ENCODE peak calls at places on chromosomes 13 and 19, in five cellular contexts. M is K562, Z is A549, E is GM12878, K is H1. L is an unnamed sample. For H3K4me1, the result is how much of the 10 kb centered on the place peaks cover.

GRCh38 chr13:97254809-97255208 is 32.7 kb downstream of the MBNL2 start:
- DNase-seq in Z (no peak), M (no peak), K (no peak), E (no peak), L (no peak)

GRCh38 chr13:33299626-33300025 is 14.1 kb upstream of the STARD13 start:
- DNase-seq in K (no peak), M (no peak), E (no peak), Z (no peak), L (no peak)

GRCh38 chr13:68056816-68057710 is 826.9 kb upstream of the PCDH9 start:
- DNase-seq in E (no peak), M (no peak), K (no peak), Z (peak), L (peak)

GRCh38 chr13:74570834-74571233 is 436.6 kb upstream of the KLF12 start:
- DNase-seq in Z (no peak), M (no peak), E (no peak), K (no peak), L (no peak)

GRCh38 chr19:12913011-12913561 is 6.0 kb downstream of the SYCE2 start:
- DNase-seq in Z (no peak), E (no peak), M (peak), K (no peak), L (peak)

GRCh38 chr13:46615888-46616531 is 63.0 kb downstream of the LRCH1 start:
- DNase-seq in E (no peak), M (no peak), K (no peak), Z (no peak), L (no peak)

GRCh38 chr19:54462072-54462712 is 1.4 kb downstream of the LENG9 start:
- DNase-seq in M (no peak), E (no peak), Z (no peak), K (no peak), L (no peak)

GRCh38 chr13:73167046-73167820 is 108.4 kb downstream of the KLF5 start:
- DNase-seq in K (no peak), E (no peak), M (no peak), Z (no peak), L (no peak)

GRCh38 chr19:7888145-7888825 is at the start of gene LRRC8E:
- DNase-seq in K (no peak), E (no peak), Z (peak), M (peak), L (peak)

GRCh38 chr13:75986818-75987217 is 350.7 kb downstream of the LMO7 start:
- DNase-seq in Z (no peak), K (no peak), E (peak), M (no peak), L (no peak)

GRCh38 chr19:31253816-31254551 is 95.3 kb downstream of the TSHZ3 start:
- DNase-seq in K (no peak), M (no peak), E (no peak), Z (no peak), L (no peak)

GRCh38 chr19:38862321-38863059 is 12.7 kb upstream of the HNRNPL start:
- DNase-seq in K (no peak), E (no peak), M (peak), Z (no peak), L (no peak)

GRCh38 chr19:51439021-51439465 is 19.2 kb downstream of the SIGLEC8 start:
- DNase-seq in M (peak), Z (no peak), E (no peak), K (no peak), L (peak)

GRCh38 chr13:95627590-95627989 is 16.9 kb downstream of the DZIP1 start:
- DNase-seq in M (no peak), E (no peak), K (no peak), Z (no peak), L (no peak)

GRCh38 chr13:19910336-19911072 is 47.1 kb upstream of the ZMYM5 start:
- DNase-seq in K (no peak), E (no peak), Z (peak), M (no peak), L (no peak)

GRCh38 chr13:74838096-74838495 is 643.9 kb downstream of the TBC1D4 start:
- DNase-seq in M (no peak), K (no peak), E (no peak), Z (no peak), L (no peak)

GRCh38 chr19:29547361-29547960 is 21.7 kb downstream of the VSTM2B start:
- DNase-seq in M (no peak), Z (no peak), E (no peak), K (no peak), L (no peak)

GRCh38 chr13:70736622-70737317 is 628.5 kb upstream of the KLHL1 start:
- DNase-seq in Z (no peak), K (no peak), M (no peak), E (no peak), L (no peak)

GRCh38 chr19:18659281-18660050 is 22.6 kb downstream of the KLHL26 start:
- DNase-seq in M (no peak), Z (no peak), E (no peak), K (no peak), L (no peak)

GRCh38 chr19:51325161-51325979 is 13.9 kb downstream of the IGLON5 start:
- DNase-seq in K (no peak), M (no peak), E (no peak), Z (no peak), L (no peak)

GRCh38 chr19:46813570-46814358 is 25.4 kb upstream of the SLC1A5 start:
- DNase-seq in E (no peak), K (no peak), M (no peak), Z (peak), L (peak)

GRCh38 chr13:100848304-100848703 is 173.7 kb upstream of the TMTC4 start:
- DNase-seq in K (no peak), Z (no peak), M (no peak), E (no peak), L (no peak)

GRCh38 chr13:47650221-47650620 is 350.9 kb downstream of the SUCLA2 start:
- DNase-seq in Z (no peak), E (no peak), M (no peak), K (no peak), L (no peak)

GRCh38 chr19:18418034-18418724 is 1.0 kb upstream of the SSBP4 start:
- DNase-seq in M (peak), E (no peak), Z (no peak), K (no peak), L (no peak)

GRCh38 chr13:44199627-44200207 is 173.9 kb upstream of the SERP2 start:
- DNase-seq in M (no peak), Z (no peak), E (no peak), K (no peak), L (no peak)

GRCh38 chr19:49347835-49348234 is 12.6 kb downstream of the CD37 start:
- DNase-seq in M (peak), K (no peak), E (no peak), Z (peak), L (peak)

GRCh38 chr19:42412223-42412622 is 15.0 kb downstream of the LIPE start:
- DNase-seq in E (no peak), M (no peak), K (no peak), Z (no peak), L (no peak)

GRCh38 chr13:46126552-46127171 is 21.8 kb upstream of the CPB2 start:
- DNase-seq in M (peak), K (peak), Z (peak), E (no peak), L (peak)

GRCh38 chr19:17234911-17235617 is 9.0 kb downstream of the OCEL1 start:
- DNase-seq in M (peak), K (no peak), Z (no peak), E (no peak), L (no peak)

GRCh38 chr19:5957132-5957531 is 20.8 kb downstream of the RANBP3 start:
- DNase-seq in M (no peak), Z (no peak), E (no peak), K (no peak), L (no peak)

GRCh38 chr19:18932216-18932841 is 8.7 kb downstream of the HOMER3 start:
- DNase-seq in E (no peak), K (peak), Z (peak), M (peak), L (no peak)

GRCh38 chr19:17787274-17787913 is 7.5 kb upstream of the B3GNT3 start:
- DNase-seq in M (no peak), Z (no peak), E (no peak), K (no peak), L (no peak)

GRCh38 chr19:17648097-17648660 is 40.0 kb downstream of the UNC13A start:
- DNase-seq in K (no peak), E (no peak), M (peak), Z (no peak), L (no peak)

GRCh38 chr13:101454767-101455166 is 2.3 kb downstream of the ITGBL1 start:
- DNase-seq in K (no peak), Z (no peak), E (no peak), M (no peak), L (no peak)

GRCh38 chr13:114130708-114131580 is 1.5 kb downstream of the RASA3 start:
- DNase-seq in K (no peak), E (no peak), Z (peak), M (peak), L (no peak)

GRCh38 chr13:41700790-41701310 is 243.5 kb downstream of the RGCC start:
- DNase-seq in K (no peak), Z (no peak), E (no peak), M (peak), L (no peak)

GRCh38 chr19:12350890-12351197 is 14.6 kb downstream of the ZNF442 start:
- DNase-seq in E (no peak), Z (no peak), K (no peak), M (no peak), L (no peak)

GRCh38 chr13:88800505-88800904 is 1129.3 kb downstream of the SLITRK5 start:
- DNase-seq in Z (no peak), E (no peak), M (no peak), K (no peak), L (no peak)

GRCh38 chr13:41418027-41418426 is 39.3 kb upstream of the RGCC start:
- DNase-seq in M (no peak), Z (no peak), E (no peak), K (no peak), L (no peak)

GRCh38 chr19:47230122-47230920 is 678 bp downstream of the BBC3 start:
- DNase-seq in Z (no peak), K (no peak), M (peak), E (no peak), L (peak)

GRCh38 chr19:10427169-10427568 is 6.8 kb downstream of the PDE4A start:
- DNase-seq in M (no peak), E (no peak), Z (no peak), K (no peak), L (no peak)
- H3K4me1 ChIP-seq in M (half or more), E (half or more), Z (under half), K (under half), L (under half)

DNA sequence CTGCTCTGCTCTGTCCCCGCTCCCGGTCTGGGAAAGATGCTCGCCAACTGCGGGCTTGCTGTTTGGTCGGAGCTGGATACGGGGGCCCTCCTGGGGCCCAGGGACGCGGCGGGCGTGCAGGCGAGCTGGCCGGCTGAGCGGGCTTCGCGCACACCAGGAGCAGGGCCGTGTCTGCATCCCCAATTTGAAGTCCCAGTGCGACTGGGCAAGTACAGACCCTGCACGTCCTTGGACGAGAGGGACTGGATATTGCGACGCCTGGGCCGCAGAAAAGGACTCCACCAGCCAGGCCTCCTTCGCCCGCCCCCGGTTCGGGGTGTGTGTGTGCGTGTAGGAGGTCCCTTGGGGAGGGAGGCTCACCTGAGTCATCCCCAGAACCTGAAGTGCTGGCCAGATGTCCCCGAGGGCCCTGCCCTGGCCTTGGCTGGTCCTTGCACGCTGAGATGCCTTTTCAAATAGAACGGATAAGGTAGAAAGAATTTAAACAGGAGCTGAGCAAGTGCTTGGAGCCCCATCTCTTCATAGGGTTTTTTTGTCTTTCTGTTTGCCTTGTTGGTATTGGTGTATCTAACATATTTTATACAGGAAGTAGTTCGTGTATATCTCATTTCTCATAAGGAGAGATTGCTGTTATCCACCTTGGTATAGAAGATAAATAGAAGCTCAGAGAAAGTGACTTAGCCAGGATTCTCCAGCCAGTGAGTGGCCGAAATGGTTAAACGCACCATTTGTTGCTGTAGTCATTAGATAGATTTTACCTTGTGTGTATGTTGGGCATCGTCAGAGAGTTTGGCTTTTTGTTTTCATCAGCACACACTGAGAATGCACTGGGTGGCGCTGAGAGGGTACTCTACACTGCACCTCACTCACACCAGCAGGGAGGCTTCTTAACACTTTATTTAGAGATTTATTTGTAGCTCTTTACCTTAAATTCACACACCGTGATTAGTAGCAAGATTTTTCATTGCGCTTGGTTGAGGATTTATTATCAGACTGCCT is 1.1 kb downstream of the NAXD start:
- DNase-seq in K (no peak), E (no peak), M (peak), Z (peak), L (peak)
- TF ChIP-seq HDAC2 in K (no peak), E (no peak), M (no peak), Z (no peak), L (no peak)

DNA sequence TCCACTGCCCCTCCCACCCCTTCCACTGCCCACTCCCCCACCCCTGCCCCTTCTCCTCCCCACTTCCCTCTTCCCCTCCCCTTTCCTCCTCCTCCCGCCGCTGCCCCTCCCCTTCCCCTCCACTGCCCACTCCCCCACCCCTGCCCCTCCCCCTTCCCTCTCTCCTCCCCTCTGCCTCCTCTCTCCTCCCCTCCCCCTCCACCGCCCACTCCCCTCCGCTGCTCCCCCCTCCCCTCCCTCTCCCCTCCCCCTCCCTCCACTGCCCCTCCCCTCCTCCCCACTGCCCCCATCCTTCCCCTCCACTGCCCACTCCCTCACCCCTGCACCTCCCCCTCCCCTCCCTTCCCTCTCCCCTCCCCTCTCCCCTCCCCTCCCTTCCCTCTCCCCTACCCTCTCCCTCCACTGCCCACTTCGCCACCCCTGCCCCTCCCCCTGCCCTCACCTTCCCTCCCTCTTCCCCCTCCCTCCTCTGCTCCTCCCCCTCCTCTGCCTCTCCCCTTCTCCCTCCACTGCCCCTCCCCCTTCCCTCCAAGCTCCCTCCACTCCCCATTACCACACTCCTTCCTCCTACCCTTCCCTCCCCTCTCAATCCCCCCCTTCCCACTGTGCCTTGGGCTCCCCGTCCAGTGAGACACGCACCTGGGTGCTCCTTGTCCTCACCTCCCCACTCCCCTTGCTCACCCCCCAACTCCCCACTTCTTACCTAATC is 21.9 kb downstream of the ATP8B3 start:
- DNase-seq in E (no peak), M (no peak), K (no peak), Z (no peak), L (no peak)
- H3K4me1 ChIP-seq in E (under half), M (under half), K (under half), Z (under half), L (under half)

DNA sequence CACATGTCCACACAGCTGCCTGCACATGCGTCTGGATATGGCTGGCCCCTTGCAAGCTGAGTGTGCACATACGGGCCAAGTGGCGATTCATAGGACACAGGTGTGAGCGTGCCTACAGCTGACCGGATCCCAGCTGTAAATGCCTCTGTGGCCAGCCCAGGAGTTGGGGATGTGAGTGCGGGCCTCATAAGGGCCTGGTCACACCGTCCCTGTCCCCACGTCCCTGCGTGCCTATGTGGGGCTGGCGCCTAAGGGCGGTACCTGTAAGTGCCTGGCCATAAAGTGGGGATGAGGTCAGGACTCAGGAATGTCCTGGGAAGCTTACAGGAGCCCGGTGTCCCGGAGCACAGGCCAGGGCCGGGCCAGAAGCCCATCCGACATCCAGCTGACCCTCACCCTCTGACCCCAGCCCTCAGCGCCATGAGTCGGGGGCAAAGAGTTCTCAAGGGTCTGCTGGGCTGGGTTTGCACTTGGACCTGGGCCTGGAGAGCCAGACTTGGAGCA is 1.3 kb upstream of the ARHGAP45 start:
- DNase-seq in M (no peak), K (no peak), Z (no peak), E (no peak), L (no peak)
- TF ChIP-seq HDAC2 in M (no peak), K (no peak), Z (no peak), E (no peak), L (no peak)

GRCh38 chr19:4379383-4380253 is 20.7 kb downstream of the SH3GL1 start:
- DNase-seq in Z (peak), M (no peak), E (peak), K (no peak), L (no peak)
- H3K4me1 ChIP-seq in Z (half or more), M (half or more), E (half or more), K (under half), L (under half)

DNA sequence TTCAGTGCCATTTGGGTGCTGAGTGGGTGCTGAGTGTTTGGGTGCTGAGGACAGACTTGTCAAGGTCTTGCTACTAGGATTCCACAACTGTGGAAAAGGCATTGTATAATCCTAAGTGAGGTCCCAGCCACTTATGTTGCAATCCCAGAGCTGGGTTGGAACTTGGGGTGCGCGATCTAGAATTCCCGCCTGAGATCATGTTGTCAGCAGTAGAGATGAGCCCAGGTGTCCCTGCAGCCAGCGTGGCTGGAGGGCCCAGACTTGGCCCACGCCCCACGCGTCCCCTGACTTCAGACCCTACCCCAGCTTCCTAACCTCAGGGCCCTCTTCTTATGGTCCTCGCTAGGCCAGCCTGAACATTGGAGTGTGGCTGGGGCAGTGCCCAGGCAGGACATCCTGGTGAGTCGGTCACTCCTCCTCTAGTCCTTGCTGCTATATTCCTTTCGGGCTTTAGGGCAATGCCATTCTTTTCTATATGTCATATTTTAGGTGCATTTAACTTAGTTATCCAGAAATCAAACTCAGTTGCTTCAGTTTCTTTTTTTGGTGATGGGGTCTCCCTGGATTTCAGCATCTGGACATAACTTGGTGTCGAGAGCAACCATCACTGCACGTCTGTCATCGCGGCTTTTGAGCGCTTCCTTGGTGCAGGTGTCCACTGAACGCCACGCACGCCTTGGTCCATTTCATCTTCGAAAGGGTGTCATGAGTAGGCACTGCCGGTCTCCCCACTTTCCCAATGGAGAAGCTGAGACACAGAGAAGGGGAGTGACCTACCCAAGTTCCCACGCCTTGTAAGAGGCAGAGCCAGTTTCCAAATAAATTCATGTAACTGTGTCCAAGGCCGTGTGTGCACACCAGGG is 46.4 kb upstream of the F7 start:
- DNase-seq in Z (no peak), M (no peak), E (no peak), K (no peak), L (no peak)
- TF ChIP-seq HDAC2 in Z (no peak), M (no peak), E (no peak), K (no peak), L (no peak)

DNA sequence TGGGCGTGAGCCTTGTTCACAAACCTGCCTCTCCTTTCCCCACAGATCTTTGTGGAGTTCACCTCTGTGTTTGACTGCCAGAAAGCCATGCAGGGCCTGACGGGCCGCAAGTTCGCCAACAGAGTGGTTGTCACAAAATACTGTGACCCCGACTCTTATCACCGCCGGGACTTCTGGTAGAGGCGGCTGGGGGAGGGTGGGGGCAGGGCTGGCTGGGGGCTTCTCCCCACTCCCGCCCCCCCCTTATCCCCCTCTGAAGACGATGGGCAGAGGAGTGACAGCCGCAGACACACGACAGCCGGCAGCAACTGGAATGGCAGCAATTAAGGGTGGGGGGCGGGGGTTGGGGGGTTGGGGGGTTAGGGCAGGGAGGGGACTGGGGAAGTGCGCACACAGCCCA is 1.1 kb upstream of the EPN1 start:
- DNase-seq in M (peak), Z (no peak), K (no peak), E (no peak), L (no peak)
- H3K4me1 ChIP-seq in M (half or more), Z (half or more), K (under half), E (under half), L (under half)

L was measured in HepG2.